ENCODE peak calls at places on chromosome 4, in seven cellular contexts. W is lung, Y is psoas muscle, T is Panc1, A is mucosa of descending colon, S is BJ, Z is MM.1S. X is an unnamed sample.

GRCh38 chr4:90030202-90030601 is 97.0 kb upstream of the CCSER1 start:
- DNase-seq in Z (no peak), W (no peak), A (no peak), T (no peak), S (no peak), Y (no peak), X (no peak)

GRCh38 chr4:41204400-41204978 is 9.9 kb downstream of the APBB2 start:
- DNase-seq in S (no peak), W (peak; percentile 56), A (no peak), Z (no peak), T (no peak), Y (peak; percentile 61), X (no peak)

GRCh38 chr4:102388636-102389035 is 43.4 kb upstream of the SLC39A8 start:
- DNase-seq in Z (no peak), S (no peak), W (no peak), Y (no peak), T (no peak), A (no peak), X (no peak)

GRCh38 chr4:66169341-66169740 is 499.1 kb upstream of the EPHA5 start:
- DNase-seq in S (no peak), W (no peak), A (no peak), Y (no peak), Z (no peak), T (no peak), X (no peak)

GRCh38 chr4:27338530-27338929 is 477.9 kb downstream of the STIM2 start:
- DNase-seq in Z (no peak), Y (no peak), W (no peak), S (no peak), A (no peak), T (no peak), X (no peak)

GRCh38 chr4:575281-576141 is 584 bp downstream of the TMEM271 start:
- DNase-seq in Y (no peak), A (no peak), T (no peak), W (peak; percentile 39), Z (no peak), S (no peak), X (no peak)

GRCh38 chr4:56468097-56468422 is 643 bp downstream of the SRP72 start:
- DNase-seq in T (no peak), W (no peak), Z (peak; percentile 56), Y (no peak), S (no peak), A (no peak), X (peak; percentile 32)

GRCh38 chr4:8174970-8175369 is 16.4 kb upstream of the ABLIM2 start:
- DNase-seq in A (no peak), W (no peak), S (no peak), Y (no peak), Z (no peak), T (no peak), X (no peak)

GRCh38 chr4:37762294-37763163 is 64.0 kb upstream of the PGM2 start:
- DNase-seq in A (no peak), W (peak; percentile 51), Y (no peak), S (no peak), T (no peak), Z (no peak), X (peak; percentile 52)

GRCh38 chr4:169383724-169384123 is 113.0 kb upstream of the SH3RF1 start:
- DNase-seq in S (peak; percentile 87), Y (no peak), Z (no peak), W (no peak), T (no peak), A (no peak), X (no peak)

GRCh38 chr4:37715889-37716402 is 29.8 kb upstream of the RELL1 start:
- DNase-seq in S (no peak), Y (peak; percentile 77), W (no peak), Z (no peak), A (peak; percentile 53), T (no peak), X (peak; percentile 45)

GRCh38 chr4:2166253-2166652 is 75.7 kb downstream of the HAUS3 start:
- DNase-seq in Z (no peak), S (no peak), W (no peak), A (no peak), T (no peak), Y (no peak), X (no peak)

GRCh38 chr4:184265566-184266351 is 48.1 kb upstream of the ENPP6 start:
- DNase-seq in T (peak; percentile 66), Y (no peak), S (no peak), W (no peak), Z (peak; percentile 86), A (no peak), X (no peak)

GRCh38 chr4:103928370-103928769 is 208.6 kb upstream of the TACR3 start:
- DNase-seq in W (no peak), Z (no peak), T (no peak), Y (no peak), A (no peak), S (no peak), X (no peak)

GRCh38 chr4:104896623-104897296 is 249.9 kb upstream of the TET2 start:
- DNase-seq in W (no peak), Z (no peak), A (no peak), Y (no peak), T (no peak), S (no peak), X (no peak)

GRCh38 chr4:88219099-88219498 is 60.7 kb upstream of the ABCG2 start:
- DNase-seq in T (peak; percentile 28), A (no peak), S (no peak), Z (peak; percentile 61), Y (no peak), W (no peak), X (peak; percentile 51)

GRCh38 chr4:21596521-21596920 is 352.1 kb downstream of the KCNIP4 start:
- DNase-seq in S (no peak), Z (no peak), Y (no peak), A (no peak), T (no peak), W (no peak), X (no peak)

GRCh38 chr4:180946188-180946587 is 1297.0 kb upstream of the TENM3 start:
- DNase-seq in Z (no peak), A (no peak), Y (no peak), T (no peak), W (no peak), S (no peak), X (no peak)

GRCh38 chr4:167035390-167035789 is 198.9 kb downstream of the SPOCK3 start:
- DNase-seq in Y (no peak), S (no peak), T (no peak), A (no peak), W (no peak), Z (no peak), X (no peak)

GRCh38 chr4:161320377-161320776 is 843.4 kb downstream of the FSTL5 start:
- DNase-seq in Z (peak; percentile 45), S (no peak), Y (no peak), A (no peak), T (peak; percentile 24), W (no peak), X (peak; percentile 34)

GRCh38 chr4:158667651-158668198 is 4.0 kb downstream of the C4orf46 start:
- DNase-seq in T (peak; percentile 15), Z (no peak), Y (no peak), W (no peak), S (no peak), A (no peak), X (peak; percentile 36)

GRCh38 chr4:184198190-184198589 is 19.5 kb downstream of the ENPP6 start:
- DNase-seq in T (no peak), S (no peak), A (no peak), Y (no peak), Z (no peak), W (no peak), X (no peak)

GRCh38 chr4:118120120-118120760 is 86.0 kb downstream of the NDST3 start:
- DNase-seq in W (no peak), S (no peak), Y (no peak), A (no peak), T (no peak), Z (no peak), X (peak; percentile 68)
- H3K4me3 ChIP-seq in W (no peak overlapping the region), S (no peak overlapping the region), Y (no peak overlapping the region), A (no peak overlapping the region), T (no peak overlapping the region), Z (no peak overlapping the region), X (no peak overlapping the region)

GRCh38 chr4:139039044-139039443 is 23.5 kb downstream of the NOCT start:
- DNase-seq in T (no peak), S (no peak), A (no peak), Z (no peak), Y (no peak), W (no peak), X (no peak)

GRCh38 chr4:139042981-139043460 is 27.4 kb downstream of the NOCT start:
- DNase-seq in Y (no peak), S (no peak), W (no peak), A (no peak), Z (no peak), T (no peak), X (no peak)
- H3K4me3 ChIP-seq in Y (no peak overlapping the region), S (no peak overlapping the region), W (no peak overlapping the region), A (no peak overlapping the region), Z (no peak overlapping the region), T (no peak overlapping the region), X (no peak overlapping the region)

DNA sequence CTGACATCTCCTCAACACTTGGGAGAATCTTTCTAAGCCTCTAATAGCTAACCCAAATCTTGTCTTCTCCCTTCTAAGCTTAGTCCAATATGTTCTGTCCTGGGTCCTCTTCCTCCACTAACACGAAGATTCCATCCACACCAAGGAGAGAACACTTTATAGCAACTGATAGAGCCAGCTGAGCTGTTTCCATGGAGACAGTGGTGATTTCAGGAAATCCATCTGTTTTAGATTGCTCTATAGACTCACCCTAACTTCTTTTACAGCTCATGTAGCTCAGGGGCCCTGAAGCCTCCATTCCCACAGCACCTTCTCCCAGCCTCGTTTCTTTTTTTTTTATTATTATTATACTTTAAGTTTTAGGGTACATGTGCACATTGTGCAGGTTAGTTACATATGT is 37.3 kb downstream of the SCD5 start:
- DNase-seq in W (no peak), A (no peak), Y (no peak), Z (no peak), S (no peak), T (no peak), X (no peak)
- H3K4me3 ChIP-seq in W (no peak overlapping the region), A (no peak overlapping the region), Y (no peak overlapping the region), Z (no peak overlapping the region), S (no peak overlapping the region), T (no peak overlapping the region), X (no peak overlapping the region)

GRCh38 chr4:47466061-47466785 is 2.7 kb upstream of the COMMD8 start:
- DNase-seq in T (no peak), W (no peak), A (no peak), Y (no peak), S (no peak), Z (no peak), X (no peak)

GRCh38 chr4:47468686-47469365 is 5.3 kb upstream of the COMMD8 start:
- DNase-seq in S (no peak), W (no peak), Y (no peak), A (no peak), Z (no peak), T (no peak), X (no peak)

GRCh38 chr4:47462799-47463234 is 685 bp downstream of the COMMD8 start:
- DNase-seq in A (no peak), T (no peak), W (no peak), S (no peak), Z (peak; percentile 16), Y (no peak), X (no peak)

GRCh38 chr4:47463235-47463956 is at the start of gene COMMD8:
- DNase-seq in Y (peak; percentile 97), Z (peak; percentile 99), W (peak; percentile 98), S (peak; percentile 68), A (peak; percentile 97), T (peak; percentile 66), X (peak; percentile 95)

DNA sequence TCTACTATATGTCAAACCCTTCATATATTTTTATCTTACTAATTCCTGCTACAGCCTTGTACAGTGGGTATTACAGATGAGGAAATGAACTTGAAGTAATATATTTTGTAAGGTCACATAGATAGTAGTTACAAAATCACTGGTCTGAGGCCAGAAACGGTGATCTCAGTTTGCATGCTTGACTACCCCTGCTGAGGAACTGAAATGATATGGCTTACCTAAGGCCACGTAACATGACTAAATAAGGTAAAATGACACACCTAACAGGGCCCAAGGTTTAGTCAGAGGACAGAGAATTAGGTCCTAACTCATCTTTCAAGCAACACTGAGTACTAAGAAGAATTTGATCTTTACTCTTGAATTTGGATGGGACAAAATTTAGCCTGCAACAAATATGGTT is 1.5 kb upstream of the COMMD8 start:
- DNase-seq in S (no peak), Y (no peak), T (no peak), Z (no peak), A (no peak), W (no peak), X (no peak)
- H3K4me3 ChIP-seq in S (no peak overlapping the region), Y (no peak overlapping the region), T (no peak overlapping the region), Z (no peak overlapping the region), A (no peak overlapping the region), W (no peak overlapping the region), X (no peak overlapping the region)